ENCODE peak calls at places on chromosomes 12 and 14, in nine cellular contexts. One of them, this sample, is unnamed.

GRCh38 chr12:114480309-114481199 is 74.6 kb upstream of the TBX5 start:
- DNase-seq in NCI-H2081: no peak
- DNase-seq in AG09309: no peak
- DNase-seq in lower leg skin: no peak
- DNase-seq in stimulated activated CD8-positive, alpha-beta memory T cell treated with anti-CD3 and anti-CD28 coated beads, Interleukin-12 subunit alpha, Interleukin-12 subunit beta, amount 100 ng/mL, for 4 hours: no peak
- DNase-seq in mammary epithelial cell: peak; percentile 30
- DNase-seq in uterus: no peak
- DNase-seq in GM23338: peak; percentile 43
- DNase-seq in A549: no peak
- DNase-seq in this sample: no peak

GRCh38 chr12:124692443-124692842 is 125.0 kb upstream of the NCOR2 start:
- DNase-seq in NCI-H2081: no peak
- DNase-seq in AG09309: no peak
- DNase-seq in lower leg skin: no peak
- DNase-seq in stimulated activated CD8-positive, alpha-beta memory T cell treated with anti-CD3 and anti-CD28 coated beads, Interleukin-12 subunit alpha, Interleukin-12 subunit beta, amount 100 ng/mL, for 4 hours: no peak
- DNase-seq in mammary epithelial cell: no peak
- DNase-seq in uterus: no peak
- DNase-seq in GM23338: no peak
- DNase-seq in A549: no peak
- DNase-seq in this sample: no peak

GRCh38 chr12:22334696-22335290 is at the start of gene ST8SIA1:
- DNase-seq in NCI-H2081: peak; percentile 37
- DNase-seq in AG09309: no peak
- DNase-seq in lower leg skin: peak; percentile 93
- DNase-seq in stimulated activated CD8-positive, alpha-beta memory T cell treated with anti-CD3 and anti-CD28 coated beads, Interleukin-12 subunit alpha, Interleukin-12 subunit beta, amount 100 ng/mL, for 4 hours: peak; percentile 32
- DNase-seq in mammary epithelial cell: peak; percentile 34
- DNase-seq in uterus: peak; percentile 59
- DNase-seq in GM23338: peak; percentile 77
- DNase-seq in A549: no peak
- DNase-seq in this sample: peak; percentile 15

GRCh38 chr14:35122696-35123387 is 490 bp downstream of the PRORP start:
- DNase-seq in NCI-H2081: no peak
- DNase-seq in AG09309: no peak
- DNase-seq in lower leg skin: no peak
- DNase-seq in stimulated activated CD8-positive, alpha-beta memory T cell treated with anti-CD3 and anti-CD28 coated beads, Interleukin-12 subunit alpha, Interleukin-12 subunit beta, amount 100 ng/mL, for 4 hours: no peak
- DNase-seq in mammary epithelial cell: peak; percentile 12
- DNase-seq in uterus: no peak
- DNase-seq in GM23338: peak; percentile 58
- DNase-seq in A549: no peak
- DNase-seq in this sample: no peak

GRCh38 chr14:72909163-72909562 is 15.3 kb upstream of the DPF3 start:
- DNase-seq in NCI-H2081: no peak
- DNase-seq in AG09309: peak; percentile 55
- DNase-seq in lower leg skin: no peak
- DNase-seq in stimulated activated CD8-positive, alpha-beta memory T cell treated with anti-CD3 and anti-CD28 coated beads, Interleukin-12 subunit alpha, Interleukin-12 subunit beta, amount 100 ng/mL, for 4 hours: no peak
- DNase-seq in mammary epithelial cell: peak; percentile 43
- DNase-seq in uterus: no peak
- DNase-seq in GM23338: no peak
- DNase-seq in A549: no peak
- DNase-seq in this sample: no peak

GRCh38 chr12:119089668-119090013 is 89.1 kb upstream of the HSPB8 start:
- DNase-seq in NCI-H2081: no peak
- DNase-seq in AG09309: no peak
- DNase-seq in lower leg skin: no peak
- DNase-seq in stimulated activated CD8-positive, alpha-beta memory T cell treated with anti-CD3 and anti-CD28 coated beads, Interleukin-12 subunit alpha, Interleukin-12 subunit beta, amount 100 ng/mL, for 4 hours: no peak
- DNase-seq in mammary epithelial cell: no peak
- DNase-seq in uterus: no peak
- DNase-seq in GM23338: no peak
- DNase-seq in A549: no peak
- DNase-seq in this sample: no peak

GRCh38 chr12:105641742-105642141 is 311.3 kb downstream of the C12orf75 start:
- DNase-seq in NCI-H2081: no peak
- DNase-seq in AG09309: no peak
- DNase-seq in lower leg skin: no peak
- DNase-seq in stimulated activated CD8-positive, alpha-beta memory T cell treated with anti-CD3 and anti-CD28 coated beads, Interleukin-12 subunit alpha, Interleukin-12 subunit beta, amount 100 ng/mL, for 4 hours: no peak
- DNase-seq in mammary epithelial cell: no peak
- DNase-seq in uterus: no peak
- DNase-seq in GM23338: no peak
- DNase-seq in A549: no peak
- DNase-seq in this sample: no peak

GRCh38 chr12:50772470-50772869 is 8.6 kb downstream of the ATF1 start:
- DNase-seq in NCI-H2081: no peak
- DNase-seq in AG09309: no peak
- DNase-seq in lower leg skin: peak; percentile 13
- DNase-seq in stimulated activated CD8-positive, alpha-beta memory T cell treated with anti-CD3 and anti-CD28 coated beads, Interleukin-12 subunit alpha, Interleukin-12 subunit beta, amount 100 ng/mL, for 4 hours: no peak
- DNase-seq in mammary epithelial cell: no peak
- DNase-seq in uterus: no peak
- DNase-seq in GM23338: no peak
- DNase-seq in A549: no peak
- DNase-seq in this sample: no peak

GRCh38 chr12:57204454-57204853 is 12.1 kb upstream of the NXPH4 start:
- DNase-seq in NCI-H2081: no peak
- DNase-seq in AG09309: no peak
- DNase-seq in lower leg skin: no peak
- DNase-seq in stimulated activated CD8-positive, alpha-beta memory T cell treated with anti-CD3 and anti-CD28 coated beads, Interleukin-12 subunit alpha, Interleukin-12 subunit beta, amount 100 ng/mL, for 4 hours: no peak
- DNase-seq in mammary epithelial cell: no peak
- DNase-seq in uterus: no peak
- DNase-seq in GM23338: no peak
- DNase-seq in A549: no peak
- DNase-seq in this sample: no peak

GRCh38 chr14:51004801-51005526 is 60.7 kb upstream of the PYGL start:
- DNase-seq in NCI-H2081: no peak
- DNase-seq in AG09309: no peak
- DNase-seq in lower leg skin: no peak
- DNase-seq in stimulated activated CD8-positive, alpha-beta memory T cell treated with anti-CD3 and anti-CD28 coated beads, Interleukin-12 subunit alpha, Interleukin-12 subunit beta, amount 100 ng/mL, for 4 hours: no peak
- DNase-seq in mammary epithelial cell: peak; percentile 73
- DNase-seq in uterus: no peak
- DNase-seq in GM23338: no peak
- DNase-seq in A549: peak; percentile 93
- DNase-seq in this sample: no peak

GRCh38 chr14:103333754-103334643 is at the start of gene EIF5:
- DNase-seq in NCI-H2081: peak; percentile 100
- DNase-seq in AG09309: peak; percentile 93
- DNase-seq in lower leg skin: peak; percentile 100
- DNase-seq in stimulated activated CD8-positive, alpha-beta memory T cell treated with anti-CD3 and anti-CD28 coated beads, Interleukin-12 subunit alpha, Interleukin-12 subunit beta, amount 100 ng/mL, for 4 hours: peak; percentile 97
- DNase-seq in mammary epithelial cell: peak; percentile 98
- DNase-seq in uterus: peak; percentile 99
- DNase-seq in GM23338: peak; percentile 100
- DNase-seq in A549: peak; percentile 99
- DNase-seq in this sample: peak; percentile 95

GRCh38 chr14:86462193-86462592 is 932.2 kb downstream of the FLRT2 start:
- DNase-seq in NCI-H2081: no peak
- DNase-seq in AG09309: no peak
- DNase-seq in lower leg skin: no peak
- DNase-seq in stimulated activated CD8-positive, alpha-beta memory T cell treated with anti-CD3 and anti-CD28 coated beads, Interleukin-12 subunit alpha, Interleukin-12 subunit beta, amount 100 ng/mL, for 4 hours: no peak
- DNase-seq in mammary epithelial cell: peak; percentile 26
- DNase-seq in uterus: no peak
- DNase-seq in GM23338: peak; percentile 69
- DNase-seq in A549: peak; percentile 11
- DNase-seq in this sample: no peak

This sample was measured in 8988T.